ENCODE peak calls at places on chromosome 22, in ten cellular contexts. C is epithelial cell of esophagus; K is hypothalamus; G is Right ventricle myocardium inferior; P is fibroblast of pulmonary artery; Y is tibial nerve; F is GM19239; A is central memory CD8-positive, alpha-beta T cell; D is omental fat pad; L is T-helper 9 cell. J is an unnamed sample.

GRCh38 chr22:25359601-25360261 is 140.3 kb downstream of the CRYBB2 start:
- DNase-seq in P (no peak), G (no peak), K (no peak), L (no peak), D (no peak), C (no peak), A (no peak), Y (no peak), F (no peak), J (no peak)

GRCh38 chr22:49999901-50000586 is 12.5 kb downstream of the IL17REL start:
- DNase-seq in K (no peak), F (no peak), C (no peak), A (no peak), D (peak; percentile 16), Y (no peak), P (no peak), G (no peak), L (no peak), J (no peak)

GRCh38 chr22:20021196-20022181 is 579 bp downstream of the TANGO2 start:
- DNase-seq in F (no peak), P (peak; percentile 46), G (peak; percentile 90), D (no peak), L (no peak), Y (peak; percentile 50), K (peak; percentile 36), A (no peak), C (peak; percentile 22), J (peak; percentile 15)

GRCh38 chr22:21727159-21727558 is 8.4 kb downstream of the YPEL1 start:
- DNase-seq in D (no peak), P (no peak), G (no peak), A (no peak), C (no peak), F (no peak), K (no peak), Y (no peak), L (no peak), J (no peak)

GRCh38 chr22:43232445-43232844 is 45.5 kb upstream of the TTLL12 start:
- DNase-seq in L (no peak), K (no peak), P (no peak), F (no peak), D (no peak), G (no peak), A (no peak), Y (no peak), C (no peak), J (no peak)

GRCh38 chr22:48753752-48754517 is 1073.7 kb downstream of the BRD1 start:
- DNase-seq in D (peak; percentile 13), P (no peak), L (no peak), C (no peak), G (no peak), F (no peak), A (peak; percentile 11), Y (no peak), K (no peak), J (no peak)

GRCh38 chr22:39994566-39995345 is at the start of gene FAM83F:
- DNase-seq in F (no peak), G (no peak), L (peak; percentile 7), Y (no peak), A (no peak), D (no peak), C (peak; percentile 78), K (no peak), P (no peak), J (peak; percentile 24)

GRCh38 chr22:36383110-36383581 is 4.6 kb downstream of the MYH9 start:
- DNase-seq in K (no peak), C (no peak), P (peak; percentile 59), A (peak; percentile 47), L (peak; percentile 50), F (peak; percentile 58), G (no peak), Y (no peak), D (no peak), J (peak; percentile 61)

J was measured in effector memory CD4-positive, alpha-beta T cell.